ENCODE peak calls at places on chromosomes 4 and X, in four cellular contexts. N is bronchial epithelial cell, O is astrocyte of the spinal cord, V is fibroblast of mammary gland. L is an unnamed sample.

GRCh38 chr4:71732706-71733105 is 51.2 kb downstream of the GC start:
- DNase-seq in N (peak), O (peak), V (peak), L (no peak)

GRCh38 chr4:91025240-91026173 is 898.3 kb downstream of the CCSER1 start:
- DNase-seq in O (no peak), N (no peak), V (no peak), L (no peak)

GRCh38 chr4:78079701-78080430 is 22.7 kb downstream of the FRAS1 start:
- DNase-seq in O (no peak), N (no peak), V (no peak), L (no peak)

GRCh38 chr4:6471303-6472007 is 959 bp downstream of the PPP2R2C start:
- DNase-seq in V (no peak), N (no peak), O (peak), L (no peak)

GRCh38 chr4:81981218-81981617 is 392.6 kb downstream of the HNRNPD start:
- DNase-seq in O (no peak), V (no peak), N (no peak), L (no peak)

GRCh38 chrX:133741303-133741702 is 244.1 kb downstream of the GPC3 start:
- DNase-seq in O (peak), N (no peak), V (peak), L (no peak)

GRCh38 chrX:134764202-134764785 is 106.0 kb upstream of the PLAC1 start:
- DNase-seq in V (peak), O (peak), N (peak), L (no peak)

GRCh38 chr4:86296865-86297264 is 63.0 kb downstream of the MAPK10 start:
- DNase-seq in V (no peak), O (no peak), N (no peak), L (no peak)

GRCh38 chr4:38223306-38223705 is 263.1 kb downstream of the PTTG2 start:
- DNase-seq in N (no peak), V (no peak), O (no peak), L (no peak)

GRCh38 chrX:38494239-38494823 is 67.0 kb upstream of the TSPAN7 start:
- DNase-seq in V (no peak), N (no peak), O (no peak), L (no peak)

GRCh38 chr4:1305261-1305711 is 15.6 kb downstream of the MAEA start:
- DNase-seq in N (no peak), V (no peak), O (no peak), L (peak)

GRCh38 chr4:21012851-21013331 is 312.6 kb downstream of the PACRGL start:
- DNase-seq in N (peak), V (peak), O (peak), L (no peak)

GRCh38 chrX:9928083-9928482 is 39.1 kb upstream of the CLDN34 start:
- DNase-seq in V (no peak), N (no peak), O (peak), L (no peak)

GRCh38 chr4:64940698-64941097 is 531.4 kb upstream of the TECRL start:
- DNase-seq in N (peak), O (peak), V (peak), L (no peak)

GRCh38 chr4:164949448-164950118 is 27.9 kb downstream of the TRIM61 start:
- DNase-seq in O (no peak), N (no peak), V (peak), L (no peak)

GRCh38 chrX:69107231-69107739 is 58.0 kb downstream of the PJA1 start:
- DNase-seq in V (no peak), O (no peak), N (no peak), L (no peak)

GRCh38 chr4:26441110-26441509 is 49.2 kb downstream of the CCKAR start:
- DNase-seq in O (peak), N (peak), V (peak), L (no peak)

GRCh38 chrX:115625577-115626301 is 64.8 kb downstream of the PLS3 start:
- DNase-seq in N (no peak), V (peak), O (peak), L (no peak)

GRCh38 chrX:25013593-25014365 is 2.0 kb downstream of the ARX start:
- DNase-seq in V (no peak), O (no peak), N (no peak), L (no peak)

GRCh38 chrX:138917781-138918180 is 206.3 kb upstream of the FGF13 start:
- DNase-seq in V (peak), O (peak), N (peak), L (no peak)

GRCh38 chr4:52750819-52751348 is 341 bp downstream of the ERVMER34-1 start:
- DNase-seq in O (no peak), N (peak), V (peak), L (no peak)

GRCh38 chr4:168308912-168309311 is 9.6 kb downstream of the DDX60 start:
- DNase-seq in N (no peak), V (no peak), O (no peak), L (no peak)

GRCh38 chr4:3787489-3788365 is 21.5 kb downstream of the ADRA2C start:
- DNase-seq in O (no peak), V (no peak), N (no peak), L (no peak)

GRCh38 chr4:3784469-3785291 is 18.5 kb downstream of the ADRA2C start:
- DNase-seq in N (peak), O (no peak), V (no peak), L (no peak)

GRCh38 chr4:3783691-3784306 is 17.6 kb downstream of the ADRA2C start:
- DNase-seq in V (no peak), O (no peak), N (no peak), L (no peak)

GRCh38 chr4:3786196-3786869 is 20.1 kb downstream of the ADRA2C start:
- DNase-seq in O (no peak), V (no peak), N (no peak), L (no peak)

DNA sequence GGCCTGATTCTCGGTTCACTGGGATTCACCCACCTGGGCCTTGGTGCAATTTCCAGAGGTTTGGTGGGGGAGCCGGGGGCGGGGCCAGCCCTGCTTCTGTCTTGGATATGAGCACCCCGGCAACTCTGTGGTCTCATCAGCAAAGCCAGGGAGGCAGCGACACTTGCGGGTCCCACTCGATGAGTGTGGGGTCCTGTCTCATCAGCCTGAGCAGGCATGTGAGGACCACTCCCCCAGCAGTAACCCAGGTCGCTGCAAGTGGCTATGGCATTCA is 19.0 kb downstream of the ADRA2C start:
- DNase-seq in N (no peak), O (no peak), V (no peak), L (no peak)
- TF ChIP-seq CTCF in N (no peak), O (no peak), V (no peak), L (no peak)

DNA sequence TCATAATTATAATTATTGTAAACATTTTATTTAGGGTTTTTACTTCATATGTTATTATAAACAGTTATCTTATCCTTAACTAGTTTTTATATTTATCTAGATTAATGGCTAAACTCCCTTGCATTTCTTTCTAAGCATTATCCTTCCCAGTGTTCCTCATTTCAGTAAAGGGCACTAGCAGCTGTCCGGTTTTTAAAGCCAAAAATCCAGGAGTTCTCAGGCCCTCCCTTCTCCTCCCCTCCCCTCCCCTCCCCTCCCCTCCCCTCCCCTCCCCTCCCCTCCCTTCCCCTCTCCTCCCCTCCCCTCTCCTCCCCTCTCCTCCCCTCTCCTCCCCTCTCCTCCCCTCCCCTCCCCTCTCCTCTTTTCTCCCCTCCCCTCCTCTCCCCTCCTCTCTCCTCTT is 58.9 kb downstream of the FBXO8 start:
- DNase-seq in V (no peak), N (no peak), O (no peak), L (no peak)
- H3K4me3 ChIP-seq in V (no peak), N (no peak), O (no peak), L (no peak)

GRCh38 chrX:132613801-132614200 is 125.0 kb upstream of the MBNL3 start:
- DNase-seq in V (no peak), O (no peak), N (no peak), L (no peak)

GRCh38 chrX:132612990-132613564 is 124.2 kb upstream of the MBNL3 start:
- DNase-seq in N (peak), O (peak), V (peak), L (no peak)

GRCh38 chrX:132614297-132614696 is 125.5 kb upstream of the MBNL3 start:
- DNase-seq in V (peak), O (no peak), N (peak), L (no peak)

GRCh38 chrX:132609449-132609848 is 120.6 kb upstream of the MBNL3 start:
- DNase-seq in V (no peak), N (no peak), O (no peak), L (no peak)

GRCh38 chrX:132610536-132610935 is 121.7 kb upstream of the MBNL3 start:
- DNase-seq in N (no peak), O (no peak), V (no peak), L (no peak)
- TF ChIP-seq CTCF in N (no peak), O (no peak), V (no peak), L (no peak)

GRCh38 chrX:103363046-103363445 is 6.7 kb downstream of the TCEAL9 start:
- DNase-seq in V (no peak), N (no peak), O (no peak), L (no peak)

GRCh38 chrX:103361798-103362197 is 5.5 kb downstream of the TCEAL9 start:
- DNase-seq in O (no peak), V (no peak), N (no peak), L (no peak)

GRCh38 chrX:103360092-103360491 is 3.8 kb downstream of the TCEAL9 start:
- DNase-seq in V (no peak), O (no peak), N (no peak), L (no peak)

GRCh38 chrX:103360916-103361315 is 4.6 kb downstream of the TCEAL9 start:
- DNase-seq in N (no peak), O (no peak), V (no peak), L (no peak)

GRCh38 chrX:103362504-103362903 is 6.2 kb downstream of the TCEAL9 start:
- DNase-seq in V (peak), O (no peak), N (peak), L (no peak)
- H3K4me3 ChIP-seq in V (no peak), O (no peak), N (no peak), L (no peak)

GRCh38 chrX:3550871-3551270 is 162.6 kb downstream of the PRKX start:
- DNase-seq in V (no peak), O (no peak), N (no peak), L (no peak)

GRCh38 chrX:3545901-3546300 is 167.5 kb downstream of the PRKX start:
- DNase-seq in O (no peak), N (peak), V (no peak), L (no peak)

GRCh38 chrX:3550160-3550765 is 163.2 kb downstream of the PRKX start:
- DNase-seq in O (no peak), V (peak), N (peak), L (no peak)

GRCh38 chrX:3549442-3549875 is 164.0 kb downstream of the PRKX start:
- DNase-seq in V (peak), N (peak), O (peak), L (no peak)

DNA sequence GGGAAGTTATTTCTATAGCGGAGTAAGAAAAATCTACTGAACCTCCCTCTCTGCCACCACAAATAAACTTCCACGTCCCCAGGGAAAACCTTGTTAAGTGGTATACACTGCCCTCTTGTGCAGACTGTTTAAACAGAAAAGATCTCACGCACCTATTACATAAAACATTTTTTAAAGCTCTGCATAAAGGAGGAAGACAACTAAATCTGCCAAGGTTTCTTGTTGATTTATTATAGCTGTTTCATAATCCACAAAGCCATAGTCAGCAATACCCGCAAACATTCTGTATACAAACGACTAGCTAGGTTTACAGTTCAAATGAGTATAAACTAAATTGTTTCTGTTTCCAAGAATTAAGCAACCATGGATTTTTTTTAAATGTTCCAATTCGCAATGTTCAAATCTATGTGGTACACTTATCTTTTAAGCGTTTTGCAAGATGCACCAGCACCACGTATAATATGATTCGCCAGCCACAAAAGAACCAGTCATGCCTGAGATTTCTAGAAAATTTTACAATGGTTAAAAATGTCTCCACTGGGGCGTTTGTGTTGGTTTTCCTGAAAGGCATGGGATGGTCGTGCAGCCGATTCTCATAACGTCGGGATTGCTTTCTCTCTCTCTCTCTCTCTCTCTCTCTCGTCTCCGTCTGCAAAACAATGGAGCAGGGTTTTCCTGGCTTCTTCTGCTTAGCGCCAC is 164.6 kb downstream of the PRKX start:
- DNase-seq in N (peak), V (peak), O (peak), L (no peak)
- TF ChIP-seq CTCF in N (peak), V (peak), O (peak), L (peak)

L was measured in RWPE2.